ENCODE peak calls at places on chromosomes 6 and 20, in eight cellular contexts. J, L, U, T, K, Z, P and R are unnamed samples.
A peak's percentile ranks its signal among the peaks of the same experiment; 100 is the strongest.

GRCh38 chr6:37919417-37920157 is 100.1 kb downstream of the ZFAND3 start:
- DNase-seq in P (no peak), U (no peak), T (no peak), J (no peak), L (no peak), Z (no peak), K (no peak), R (no peak)

GRCh38 chr6:7763896-7764295 is 38.0 kb downstream of the BMP6 start:
- DNase-seq in T (no peak), Z (no peak), J (peak; percentile 57), P (no peak), K (no peak), U (peak; percentile 70), L (no peak), R (no peak)

GRCh38 chr6:117729613-117730012 is 54.3 kb downstream of the NUS1 start:
- DNase-seq in L (no peak), K (no peak), P (no peak), U (no peak), J (no peak), T (no peak), Z (no peak), R (no peak)

GRCh38 chr6:44100088-44100550 is 27.1 kb downstream of the MRPL14 start:
- DNase-seq in J (peak; percentile 29), Z (no peak), U (no peak), T (no peak), L (peak; percentile 40), K (no peak), P (no peak), R (no peak)

GRCh38 chr6:741410-742339 is 48.7 kb upstream of the EXOC2 start:
- DNase-seq in K (no peak), L (no peak), J (no peak), P (no peak), T (no peak), U (no peak), Z (no peak), R (no peak)

GRCh38 chr6:7540595-7540994 is 876 bp upstream of the DSP start:
- DNase-seq in K (no peak), T (no peak), J (no peak), U (no peak), Z (no peak), L (no peak), P (no peak), R (no peak)

GRCh38 chr6:154277578-154278128 is 79.0 kb downstream of the IPCEF1 start:
- DNase-seq in L (no peak), J (no peak), Z (no peak), K (no peak), P (no peak), T (no peak), U (no peak), R (no peak)

GRCh38 chr20:63317061-63317460 is 24.1 kb downstream of the COL20A1 start:
- DNase-seq in J (no peak), T (no peak), L (no peak), U (no peak), Z (no peak), K (no peak), P (no peak), R (no peak)

GRCh38 chr20:56411759-56412472 is at the start of gene CASS4:
- DNase-seq in K (no peak), L (peak; percentile 56), P (no peak), T (no peak), Z (no peak), U (no peak), J (no peak), R (peak; percentile 39)

GRCh38 chr6:148811472-148811871 is 64.6 kb downstream of the UST start:
- DNase-seq in L (no peak), K (no peak), J (no peak), P (peak; percentile 66), T (no peak), Z (no peak), U (no peak), R (no peak)

GRCh38 chr6:127518212-127518709 is 874 bp downstream of the MTCL3 start:
- DNase-seq in U (peak; percentile 59), P (peak; percentile 48), L (no peak), K (no peak), Z (no peak), J (peak; percentile 53), T (no peak), R (peak; percentile 23)

GRCh38 chr6:135183532-135184440 is 2.7 kb downstream of the MYB start:
- DNase-seq in L (peak; percentile 88), K (peak; percentile 72), U (peak; percentile 59), Z (no peak), T (peak; percentile 81), J (peak; percentile 56), P (peak; percentile 39), R (no peak)

GRCh38 chr20:1319051-1319450 is 9.9 kb downstream of the SDCBP2 start:
- DNase-seq in P (no peak), T (no peak), Z (no peak), L (no peak), U (no peak), K (no peak), J (no peak), R (no peak)

GRCh38 chr20:57126481-57127092 is 139.9 kb downstream of the BMP7 start:
- DNase-seq in U (no peak), P (no peak), K (peak; percentile 26), T (no peak), L (no peak), Z (no peak), J (no peak), R (no peak)

GRCh38 chr20:35718972-35719635 is 19.9 kb downstream of the ROMO1 start:
- DNase-seq in P (peak; percentile 47), L (no peak), U (no peak), J (no peak), Z (no peak), T (no peak), K (no peak), R (no peak)

GRCh38 chr6:16380220-16380809 is 141.9 kb downstream of the GMPR start:
- DNase-seq in L (no peak), K (no peak), J (no peak), U (no peak), Z (no peak), P (no peak), T (no peak), R (no peak)

GRCh38 chr6:126027601-126028000 is 41.3 kb downstream of the TRMT11 start:
- DNase-seq in L (no peak), P (no peak), K (no peak), J (no peak), U (no peak), T (no peak), Z (no peak), R (no peak)

GRCh38 chr6:150194200-150194599 is 51.4 kb downstream of the PPP1R14C start:
- DNase-seq in P (no peak), K (no peak), T (no peak), L (no peak), J (no peak), Z (no peak), U (no peak), R (no peak)

GRCh38 chr6:152952045-152952444 is 30.8 kb downstream of the FBXO5 start:
- DNase-seq in L (no peak), U (no peak), K (no peak), J (no peak), P (no peak), T (no peak), Z (no peak), R (no peak)

GRCh38 chr20:63520939-63521601 is 505 bp downstream of the PPDPF start:
- DNase-seq in K (peak; percentile 93), T (peak; percentile 71), L (peak; percentile 77), J (peak; percentile 49), U (peak; percentile 79), Z (no peak), P (no peak), R (peak; percentile 86)

GRCh38 chr6:130872250-130873095 is 45.3 kb downstream of the SMLR1 start:
- DNase-seq in U (peak; percentile 16), P (peak; percentile 34), K (peak; percentile 80), T (peak; percentile 6), J (peak; percentile 26), Z (peak; percentile 13), L (peak; percentile 80), R (peak; percentile 72)

GRCh38 chr6:42279144-42279781 is 61.6 kb upstream of the MRPS10 start:
- DNase-seq in Z (no peak), K (no peak), P (no peak), J (no peak), T (no peak), U (no peak), L (peak; percentile 26), R (no peak)

GRCh38 chr6:149898966-149899365 is 1.1 kb upstream of the RAET1E start:
- DNase-seq in J (no peak), U (no peak), T (no peak), L (no peak), P (no peak), K (peak; percentile 18), Z (no peak), R (no peak)

GRCh38 chr6:150605333-150605732 is 5.6 kb downstream of the PLEKHG1 start:
- DNase-seq in K (no peak), P (no peak), U (no peak), Z (no peak), J (no peak), T (no peak), L (no peak), R (no peak)

GRCh38 chr6:159267165-159267564 is 98.0 kb downstream of the FNDC1 start:
- DNase-seq in U (no peak), Z (no peak), P (no peak), L (peak; percentile 26), K (no peak), J (no peak), T (no peak), R (no peak)

GRCh38 chr20:47764154-47764734 is 21.0 kb downstream of the SULF2 start:
- DNase-seq in P (no peak), Z (no peak), U (no peak), L (no peak), T (no peak), J (no peak), K (no peak), R (no peak)

GRCh38 chr6:162973975-162974374 is 246.2 kb downstream of the PACRG start:
- DNase-seq in P (peak; percentile 71), T (no peak), K (no peak), Z (no peak), J (no peak), U (no peak), L (no peak), R (peak; percentile 8)

GRCh38 chr6:148965287-148965686 is 218.5 kb downstream of the UST start:
- DNase-seq in P (no peak), L (no peak), T (no peak), U (no peak), Z (no peak), J (no peak), K (no peak), R (no peak)

GRCh38 chr6:159677226-159677901 is 15.7 kb downstream of the SOD2 start:
- DNase-seq in P (no peak), T (no peak), J (no peak), U (no peak), K (no peak), Z (no peak), L (no peak), R (no peak)

GRCh38 chr6:45645302-45645701 is 267.6 kb upstream of the SUPT3H start:
- DNase-seq in T (no peak), L (no peak), K (no peak), Z (no peak), J (no peak), P (no peak), U (no peak), R (no peak)

GRCh38 chr6:6661684-6662083 is 73.2 kb downstream of the LY86 start:
- DNase-seq in Z (no peak), U (peak; percentile 76), P (peak; percentile 91), T (peak; percentile 95), K (no peak), L (no peak), J (peak; percentile 32), R (peak; percentile 41)

GRCh38 chr6:45663181-45664180 is 285.7 kb upstream of the SUPT3H start:
- DNase-seq in U (no peak), J (no peak), Z (no peak), K (no peak), P (no peak), T (no peak), L (peak; percentile 58), R (peak; percentile 43)

GRCh38 chr6:36229223-36229622 is 32.7 kb downstream of the BRPF3 start:
- DNase-seq in P (no peak), K (no peak), T (no peak), Z (no peak), J (no peak), U (no peak), L (no peak), R (no peak)

GRCh38 chr6:162068340-162068739 is 659.2 kb downstream of the PRKN start:
- DNase-seq in P (peak; percentile 29), K (no peak), L (no peak), T (no peak), J (no peak), Z (no peak), U (no peak), R (no peak)